ENCODE peak calls at places on chromosomes 4 and X, in five cellular contexts. J is neuronal stem cell, B is IMR-90, O is fibroblast of lung, M is GM23248. K is an unnamed sample.

GRCh38 chr4:53510981-53511380 is 80.3 kb downstream of the LNX1 start:
- DNase-seq in B (peak), M (peak), O (no peak), J (no peak), K (peak)

GRCh38 chrX:20056704-20057103 is 60.0 kb downstream of the MAP7D2 start:
- DNase-seq in O (no peak), J (no peak), B (peak), M (no peak), K (peak)

GRCh38 chr4:73662709-73663546 is 42.7 kb upstream of the RASSF6 start:
- DNase-seq in B (peak), M (peak), J (no peak), O (peak), K (peak)

GRCh38 chrX:17192111-17192510 is 182.9 kb upstream of the NHS start:
- DNase-seq in O (no peak), J (no peak), M (no peak), B (no peak), K (peak)

GRCh38 chr4:25345880-25346279 is 31.2 kb upstream of the ANAPC4 start:
- DNase-seq in J (no peak), O (no peak), M (no peak), B (no peak), K (peak)

GRCh38 chrX:136214551-136214950 is 36.6 kb downstream of the MAP7D3 start:
- DNase-seq in J (no peak), B (peak), O (peak), M (peak), K (peak)

GRCh38 chr4:168691621-168692376 is 194.9 kb downstream of the PALLD start:
- DNase-seq in O (no peak), J (no peak), M (no peak), B (no peak), K (no peak)

GRCh38 chrX:28609917-28610613 is 22.8 kb downstream of the IL1RAPL1 start:
- DNase-seq in B (no peak), O (no peak), M (no peak), J (no peak), K (no peak)

GRCh38 chrX:118751950-118752783 is 24.8 kb downstream of the IL13RA1 start:
- DNase-seq in O (no peak), J (no peak), B (no peak), M (no peak), K (no peak)

GRCh38 chr4:77473509-77473908 is 132.1 kb upstream of the CXCL13 start:
- DNase-seq in O (peak), M (peak), B (peak), J (no peak), K (no peak)

GRCh38 chr4:69764311-69764710 is 3.9 kb upstream of the SULT1B1 start:
- DNase-seq in B (no peak), M (no peak), J (no peak), O (peak), K (no peak)

GRCh38 chr4:138398297-138398696 is 156.1 kb upstream of the SLC7A11 start:
- DNase-seq in B (no peak), M (no peak), J (peak), O (no peak), K (no peak)

GRCh38 chr4:183492791-183493221 is 12.1 kb upstream of the ING2 start:
- DNase-seq in B (peak), J (no peak), M (peak), O (no peak), K (peak)

GRCh38 chr4:25928320-25928955 is 14.4 kb downstream of the SMIM20 start:
- DNase-seq in J (no peak), O (no peak), M (peak), B (no peak), K (no peak)

GRCh38 chr4:185839204-185839712 is 27.3 kb upstream of the SORBS2 start:
- DNase-seq in B (peak), J (peak), M (peak), O (peak), K (peak)

GRCh38 chr4:139913398-139913990 is 240.5 kb downstream of the MAML3 start:
- DNase-seq in O (peak), M (peak), B (peak), J (no peak), K (peak)

GRCh38 chrX:44439242-44439641 is 95.8 kb upstream of the EFHC2 start:
- DNase-seq in B (no peak), O (peak), J (no peak), M (no peak), K (no peak)

GRCh38 chr4:73918058-73918457 is 48.9 kb downstream of the CXCL1 start:
- DNase-seq in J (no peak), B (no peak), M (no peak), O (no peak), K (no peak)

GRCh38 chr4:75048208-75048879 is 115.4 kb downstream of the PARM1 start:
- DNase-seq in M (no peak), O (no peak), B (no peak), J (no peak), K (no peak)

GRCh38 chr4:153205028-153205648 is 895 bp downstream of the TRIM2 start:
- DNase-seq in B (no peak), M (no peak), O (no peak), J (no peak), K (no peak)

GRCh38 chrX:1108451-1109445 is 103.7 kb downstream of the CRLF2 start:
- DNase-seq in M (no peak), B (no peak), J (peak), O (no peak), K (no peak)

GRCh38 chrX:42714981-42715688 is 62.8 kb downstream of the PPP1R2C start:
- DNase-seq in M (no peak), B (no peak), O (peak), J (peak), K (peak)

GRCh38 chrX:13387656-13388421 is 68.0 kb upstream of the ATXN3L start:
- DNase-seq in M (peak), O (no peak), B (peak), J (no peak), K (peak)

GRCh38 chrX:122055450-122055849 is 1008.0 kb downstream of the GLUD2 start:
- DNase-seq in B (no peak), O (no peak), M (no peak), J (no peak), K (no peak)

GRCh38 chr4:113397114-113397701 is 347.8 kb downstream of the ANK2 start:
- DNase-seq in O (peak), B (peak), J (no peak), M (peak), K (peak)

GRCh38 chrX:40154229-40154852 is 56.6 kb upstream of the BCOR start:
- DNase-seq in J (no peak), O (peak), M (peak), B (no peak), K (no peak)

GRCh38 chr4:33579951-33580350 is 2664.4 kb downstream of the ARAP2 start:
- DNase-seq in B (no peak), M (no peak), J (no peak), O (no peak), K (no peak)

GRCh38 chr4:53380221-53380620 is 2.8 kb downstream of the FIP1L1 start:
- DNase-seq in B (peak), M (peak), O (no peak), J (no peak), K (no peak)

GRCh38 chr4:19993222-19993621 is 258.5 kb upstream of the SLIT2 start:
- DNase-seq in M (peak), J (no peak), O (peak), B (no peak), K (no peak)

GRCh38 chr4:8349664-8350225 is 80.2 kb downstream of the HTRA3 start:
- DNase-seq in B (no peak), J (no peak), M (no peak), O (no peak), K (no peak)

GRCh38 chr4:2303686-2304320 is 41.9 kb upstream of the MXD4 start:
- DNase-seq in M (no peak), B (no peak), J (no peak), O (no peak), K (no peak)

GRCh38 chrX:2325076-2325784 is 175.5 kb downstream of the DHRSX start:
- DNase-seq in B (peak), J (no peak), M (no peak), O (peak), K (peak)

GRCh38 chrX:18574591-18574990 is 97.3 kb downstream of the RS1 start:
- DNase-seq in B (peak), M (peak), J (no peak), O (peak), K (peak)

GRCh38 chr4:151694819-151695730 is 65.7 kb downstream of the GATB start:
- DNase-seq in M (no peak), B (no peak), J (no peak), O (no peak), K (no peak)

GRCh38 chr4:106615407-106615945 is 246.9 kb upstream of the GIMD1 start:
- DNase-seq in B (no peak), J (no peak), M (no peak), O (no peak), K (no peak)
- H2AFZ ChIP-seq in B (no peak), J (no peak), M (no peak), O (no peak), K (no peak)

GRCh38 chr4:15002659-15003440 is 569 bp downstream of the CPEB2 start:
- DNase-seq in J (peak), B (peak), O (peak), M (peak), K (peak)

GRCh38 chr4:15001825-15002658 is at the start of gene CPEB2:
- DNase-seq in J (peak), M (peak), B (peak), O (peak), K (peak)

GRCh38 chr4:15003441-15003890 is 1.2 kb downstream of the CPEB2 start:
- DNase-seq in B (peak), O (no peak), M (peak), J (peak), K (no peak)

GRCh38 chr4:15003891-15004700 is 1.8 kb downstream of the CPEB2 start:
- DNase-seq in J (peak), M (peak), O (no peak), B (no peak), K (no peak)

GRCh38 chr4:15001248-15001824 is 945 bp upstream of the CPEB2 start:
- DNase-seq in B (peak), J (peak), O (peak), M (peak), K (peak)
- H3K4me3 ChIP-seq in B (peak), J (peak), O (peak), M (peak), K (peak)

GRCh38 chr4:40502220-40502619 is 127.4 kb downstream of the RBM47 start:
- DNase-seq in J (no peak), M (no peak), O (no peak), B (no peak), K (no peak)

GRCh38 chr4:40500781-40501180 is 128.9 kb downstream of the RBM47 start:
- DNase-seq in O (no peak), M (no peak), J (no peak), B (no peak), K (no peak)

GRCh38 chr4:40506066-40506465 is 123.6 kb downstream of the RBM47 start:
- DNase-seq in M (no peak), J (no peak), B (no peak), O (no peak), K (no peak)

GRCh38 chr4:40506492-40506891 is 123.2 kb downstream of the RBM47 start:
- DNase-seq in M (no peak), J (no peak), B (no peak), O (no peak), K (no peak)

DNA sequence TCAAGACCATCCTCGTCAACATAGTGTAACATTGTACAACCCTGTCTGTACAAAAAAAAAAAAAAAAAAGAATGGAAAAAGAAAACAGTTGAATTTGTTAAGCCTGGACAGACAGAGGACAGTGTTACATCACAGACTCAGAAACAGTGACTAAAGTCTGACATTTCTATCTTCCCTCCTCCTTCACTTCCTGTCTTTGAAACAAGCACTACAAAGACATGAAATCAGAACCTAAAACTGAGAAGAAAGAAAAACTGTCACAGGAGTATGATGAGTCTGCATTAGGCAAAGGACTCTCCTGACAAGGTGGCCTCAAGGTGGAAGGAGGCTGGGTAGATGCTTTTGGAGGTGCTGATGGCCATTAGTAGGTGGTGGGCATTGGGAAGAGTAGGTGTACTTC is 126.7 kb downstream of the RBM47 start:
- DNase-seq in M (peak), O (no peak), B (peak), J (no peak), K (no peak)
- H3K4me2 ChIP-seq in M (no peak), O (no peak), B (no peak), J (no peak), K (no peak)

GRCh38 chr4:87901426-87901825 is 68.7 kb downstream of the MEPE start:
- DNase-seq in B (no peak), O (no peak), M (peak), J (no peak), K (no peak)

DNA sequence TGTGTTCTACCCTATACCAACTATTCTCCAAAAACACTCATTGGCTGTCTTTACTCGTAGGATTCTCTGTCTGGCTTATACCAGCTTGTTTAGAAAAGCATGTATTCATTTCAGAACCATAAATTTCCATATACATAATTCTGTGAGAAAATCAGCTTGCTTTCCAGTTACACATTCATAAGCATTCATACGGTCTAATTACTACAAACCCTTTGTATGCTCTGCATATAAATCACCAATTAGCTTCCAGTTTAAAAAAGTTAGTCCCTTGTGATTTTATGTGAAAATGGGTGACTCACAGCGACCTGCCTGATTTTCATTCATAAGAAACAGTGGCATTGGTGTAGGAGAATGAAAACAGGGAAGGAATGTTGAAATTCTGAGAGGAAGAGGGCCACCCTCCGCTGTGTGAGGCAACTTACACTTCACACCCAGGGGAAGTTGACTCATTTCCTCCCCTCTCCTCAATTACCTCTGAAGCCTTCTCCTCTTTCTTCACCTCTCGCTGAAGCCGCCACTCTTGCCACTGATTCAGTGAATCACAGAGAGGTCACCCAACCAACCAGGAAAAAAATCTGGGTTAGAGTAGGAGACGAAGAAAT is 63.4 kb downstream of the MEPE start:
- DNase-seq in J (no peak), O (peak), B (peak), M (peak), K (peak)
- H2AFZ ChIP-seq in J (peak), O (no peak), B (no peak), M (no peak), K (no peak)

GRCh38 chr4:555566-556275 is 20.4 kb downstream of the TMEM271 start:
- DNase-seq in B (no peak), M (no peak), J (no peak), O (no peak), K (no peak)
- H3K4me3 ChIP-seq in B (no peak), M (no peak), J (peak), O (no peak), K (no peak)

K was measured in astrocyte.